ENCODE peak calls at places on chromosomes 1 and 21, in seven cellular contexts. G is IMR-90, A is foreskin keratinocyte, W is mammary epithelial cell, B is AG04450, O is GM23338, J is lower lobe of right lung. X is an unnamed sample.

GRCh38 chr21:31326478-31327247 is 17.4 kb downstream of the TIAM1 start:
- DNase-seq in G (no peak), J (no peak), B (no peak), O (no peak), A (no peak), W (no peak), X (no peak)

GRCh38 chr1:110783292-110783918 is 89.5 kb upstream of the CD53 start:
- DNase-seq in J (peak; percentile 46), B (peak; percentile 13), W (peak; percentile 55), O (peak; percentile 72), G (peak; percentile 50), A (peak; percentile 46), X (no peak)

GRCh38 chr1:225763815-225764548 is 13.6 kb upstream of the SRP9 start:
- DNase-seq in B (no peak), O (no peak), A (no peak), G (peak; percentile 54), W (no peak), J (no peak), X (no peak)

GRCh38 chr1:15760520-15761211 is 2.1 kb downstream of the FBLIM1 start:
- DNase-seq in G (peak; percentile 74), B (peak; percentile 41), W (peak; percentile 60), O (peak; percentile 73), A (peak; percentile 52), J (no peak), X (no peak)

GRCh38 chr1:168319691-168320090 is 39.0 kb downstream of the TBX19 start:
- DNase-seq in W (no peak), O (peak; percentile 62), A (no peak), G (no peak), J (no peak), B (no peak), X (no peak)

GRCh38 chr1:67285780-67286488 is 21.7 kb upstream of the IL12RB2 start:
- DNase-seq in A (peak; percentile 66), J (no peak), G (no peak), O (no peak), W (peak; percentile 58), B (no peak), X (no peak)

GRCh38 chr1:183365676-183366075 is 52.5 kb downstream of the NMNAT2 start:
- DNase-seq in O (no peak), W (no peak), J (no peak), B (no peak), G (no peak), A (no peak), X (no peak)

GRCh38 chr1:19208710-19209438 is 1.2 kb downstream of the UBR4 start:
- DNase-seq in O (no peak), J (no peak), B (no peak), W (peak; percentile 19), A (peak; percentile 34), G (peak; percentile 91), X (no peak)

GRCh38 chr1:247415423-247416361 is at the start of gene NLRP3:
- DNase-seq in W (peak; percentile 73), A (peak; percentile 72), B (no peak), G (no peak), J (peak; percentile 62), O (peak; percentile 20), X (no peak)

GRCh38 chr1:156900896-156901589 is 7.5 kb downstream of the PEAR1 start:
- DNase-seq in B (no peak), J (peak; percentile 42), A (no peak), G (no peak), O (no peak), W (no peak), X (no peak)

DNA sequence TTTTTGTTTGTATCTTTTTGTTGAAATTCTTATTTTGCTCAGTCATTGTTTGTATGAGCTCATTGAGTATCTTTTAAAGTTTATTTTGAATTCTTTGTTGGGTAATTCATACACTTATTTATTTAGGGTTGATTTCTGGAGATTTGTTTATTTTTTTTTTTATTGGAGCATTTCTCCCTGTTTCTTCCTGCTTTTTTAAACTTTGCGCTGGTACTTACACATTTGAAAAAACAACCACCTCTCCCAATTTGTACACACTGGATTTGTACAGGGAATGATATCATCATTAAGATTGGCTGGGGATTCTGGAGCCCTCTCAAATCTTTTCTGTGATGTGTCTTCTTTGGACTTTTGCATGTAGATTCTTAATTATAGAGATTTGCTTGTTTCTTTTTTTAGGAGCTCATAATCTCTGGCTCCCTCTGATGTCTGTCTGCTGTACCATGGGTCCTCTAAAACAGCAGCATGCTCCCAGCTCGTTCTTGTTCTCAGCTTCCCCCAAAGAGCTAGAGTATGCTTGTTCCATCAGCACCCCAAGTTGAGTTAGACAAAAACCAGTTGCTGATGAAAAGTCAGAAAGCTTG is 310.7 kb downstream of the DUSP10 start:
- DNase-seq in A (no peak), B (no peak), O (no peak), J (no peak), W (no peak), G (peak; percentile 40), X (no peak)
- TF ChIP-seq CTCF in A (no peak), B (peak; percentile 37), O (peak; percentile 33), J (no peak), W (peak; percentile 43), G (peak; percentile 44), X (no peak)

GRCh38 chr1:6958407-6958806 is 173.2 kb downstream of the CAMTA1 start:
- DNase-seq in J (no peak), A (no peak), G (peak; percentile 18), B (no peak), O (no peak), W (no peak), X (no peak)

GRCh38 chr1:6961289-6961688 is 176.0 kb downstream of the CAMTA1 start:
- DNase-seq in O (no peak), W (no peak), G (no peak), J (no peak), B (no peak), A (no peak), X (no peak)

GRCh38 chr1:6961905-6962304 is 176.7 kb downstream of the CAMTA1 start:
- DNase-seq in J (no peak), B (no peak), A (no peak), O (peak; percentile 57), W (no peak), G (no peak), X (no peak)

GRCh38 chr1:6959491-6959890 is 174.2 kb downstream of the CAMTA1 start:
- DNase-seq in W (no peak), O (no peak), B (no peak), J (no peak), A (no peak), G (no peak), X (no peak)

DNA sequence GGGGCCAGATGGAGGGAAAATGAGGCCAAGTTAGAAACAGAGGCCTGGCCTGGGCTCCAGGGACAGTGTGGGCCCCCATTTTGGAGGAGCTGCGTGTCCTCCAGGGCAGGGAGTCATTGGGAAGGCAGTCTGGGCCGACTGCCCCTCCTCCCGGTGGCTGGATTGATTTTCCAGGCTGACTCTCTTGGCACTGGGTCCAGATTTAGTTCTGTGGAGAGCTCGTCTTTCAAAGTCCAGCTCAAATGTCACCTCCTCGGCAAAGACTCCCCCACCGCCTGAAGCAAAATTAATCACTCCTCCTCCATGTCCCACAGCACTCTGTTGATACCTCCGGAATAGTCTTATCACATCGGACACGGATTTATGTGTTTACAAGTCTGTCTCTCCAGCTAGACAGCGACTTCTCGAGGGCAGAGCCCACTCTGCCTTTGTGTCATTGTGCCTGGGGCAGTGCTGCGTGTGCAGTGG is 175.1 kb downstream of the CAMTA1 start:
- DNase-seq in O (no peak), G (peak; percentile 45), B (peak; percentile 15), J (no peak), A (peak; percentile 11), W (no peak), X (no peak)
- TF ChIP-seq CTCF in O (no peak), G (no peak), B (no peak), J (no peak), A (no peak), W (no peak), X (no peak)

GRCh38 chr1:153730468-153730988 is 2.7 kb downstream of the INTS3 start:
- DNase-seq in O (no peak), G (no peak), B (no peak), W (no peak), A (no peak), J (no peak), X (no peak)

GRCh38 chr1:153723687-153724086 is 4.2 kb upstream of the INTS3 start:
- DNase-seq in J (no peak), O (no peak), B (no peak), G (no peak), W (no peak), A (no peak), X (no peak)

GRCh38 chr1:153728305-153729066 is 636 bp downstream of the INTS3 start:
- DNase-seq in O (peak; percentile 86), B (no peak), A (no peak), G (peak; percentile 48), J (peak; percentile 54), W (peak; percentile 9), X (peak; percentile 84)

GRCh38 chr1:153727463-153728304 is at the start of gene INTS3:
- DNase-seq in O (peak; percentile 100), G (peak; percentile 100), J (peak; percentile 100), A (peak; percentile 99), W (peak; percentile 100), B (peak; percentile 100), X (peak; percentile 100)
- TF ChIP-seq CTCF in O (no peak), G (no peak), J (peak; percentile 20), A (no peak), W (peak; percentile 18), B (no peak), X (no peak)

GRCh38 chr1:17441265-17441992 is 2.0 kb upstream of the RCC2 start:
- DNase-seq in O (peak; percentile 59), W (peak; percentile 92), J (no peak), G (peak; percentile 64), B (no peak), A (peak; percentile 93), X (no peak)

GRCh38 chr1:17438977-17439249 is 564 bp downstream of the RCC2 start:
- DNase-seq in J (no peak), B (no peak), O (no peak), A (peak; percentile 9), W (no peak), G (no peak), X (no peak)

GRCh38 chr1:17440827-17441168 is 1.3 kb upstream of the RCC2 start:
- DNase-seq in J (no peak), G (no peak), W (no peak), O (no peak), A (peak; percentile 43), B (no peak), X (no peak)

GRCh38 chr1:17439250-17440073 is at the start of gene RCC2:
- DNase-seq in B (peak; percentile 54), O (peak; percentile 69), W (peak; percentile 72), G (peak; percentile 80), A (peak; percentile 76), J (peak; percentile 76), X (peak; percentile 91)

DNA sequence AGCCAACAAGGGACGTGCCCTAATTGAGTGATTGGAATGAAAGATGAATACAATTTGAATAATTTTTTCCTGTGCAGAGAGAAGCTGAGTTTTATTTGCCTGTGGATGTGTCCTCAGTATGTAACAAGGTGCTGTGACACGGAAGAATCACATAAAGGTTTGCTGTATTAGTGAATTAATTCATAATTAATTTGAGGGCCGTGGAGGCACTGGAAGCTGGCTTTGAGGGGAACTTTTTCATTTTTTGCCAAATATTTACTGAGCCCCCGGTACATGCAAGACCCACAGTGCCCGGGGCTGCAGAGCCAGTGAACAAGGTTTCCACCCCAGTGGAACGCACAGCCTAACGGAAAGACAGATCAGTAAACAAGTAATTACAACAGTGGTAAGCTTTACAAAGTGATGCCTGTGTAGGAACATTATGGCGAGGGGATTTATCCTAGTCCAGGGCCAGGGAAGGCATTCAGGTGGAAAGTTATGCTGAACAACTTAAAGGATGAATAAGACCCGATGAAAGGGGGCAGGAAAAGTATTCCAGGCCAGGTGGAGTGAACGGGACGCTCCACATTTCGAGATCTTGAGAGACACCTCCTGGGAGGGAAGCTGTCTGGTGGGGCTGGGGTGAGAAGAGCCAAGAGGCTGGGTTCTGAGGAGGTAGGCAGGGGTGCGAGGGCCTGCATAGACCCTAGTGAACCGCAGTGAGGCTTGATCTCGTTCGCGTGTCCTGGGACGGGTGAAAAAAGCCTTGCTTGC is 773 bp upstream of the RCC2 start:
- DNase-seq in B (no peak), W (peak; percentile 4), J (no peak), G (no peak), O (no peak), A (no peak), X (no peak)
- TF ChIP-seq CTCF in B (no peak), W (no peak), J (no peak), G (no peak), O (no peak), A (no peak), X (no peak)

X was measured in osteocyte.